ENCODE peak calls at places on chromosomes 13 and 19, in four cellular contexts. One of them, this sample, is unnamed.
A peak's percentile ranks its signal among the peaks of the same experiment; 100 is the strongest.

GRCh38 chr19:5250127-5250659 is 90.4 kb downstream of the PTPRS start:
- DNase-seq in Panc1: no peak
- DNase-seq in right lobe of liver: no peak
- DNase-seq in astrocyte: no peak
- DNase-seq in this sample: no peak

GRCh38 chr13:91126806-91127205 is 220.7 kb upstream of the MIR17HG start:
- DNase-seq in Panc1: no peak
- DNase-seq in right lobe of liver: no peak
- DNase-seq in astrocyte: peak; percentile 36
- DNase-seq in this sample: no peak

GRCh38 chr13:52010890-52011689 is at the start of gene ATP7B:
- DNase-seq in Panc1: no peak
- DNase-seq in right lobe of liver: peak; percentile 65
- DNase-seq in astrocyte: no peak
- DNase-seq in this sample: no peak

GRCh38 chr13:78981913-78982312 is 323.0 kb upstream of the OBI1 start:
- DNase-seq in Panc1: no peak
- DNase-seq in right lobe of liver: no peak
- DNase-seq in astrocyte: no peak
- DNase-seq in this sample: no peak

GRCh38 chr13:36915891-36916640 is 4.0 kb downstream of the SMAD9 start:
- DNase-seq in Panc1: no peak
- DNase-seq in right lobe of liver: no peak
- DNase-seq in astrocyte: no peak
- DNase-seq in this sample: no peak

GRCh38 chr13:107576430-107576829 is 638.9 kb downstream of the LIG4 start:
- DNase-seq in Panc1: no peak
- DNase-seq in right lobe of liver: no peak
- DNase-seq in astrocyte: no peak
- DNase-seq in this sample: no peak

GRCh38 chr19:49272204-49272603 is 52.8 kb downstream of the SLC6A16 start:
- DNase-seq in Panc1: no peak
- DNase-seq in right lobe of liver: no peak
- DNase-seq in astrocyte: peak; percentile 74
- DNase-seq in this sample: no peak

GRCh38 chr13:101527130-101527529 is 74.7 kb downstream of the ITGBL1 start:
- DNase-seq in Panc1: no peak
- DNase-seq in right lobe of liver: no peak
- DNase-seq in astrocyte: no peak
- DNase-seq in this sample: no peak

GRCh38 chr13:101144808-101145419 is 271.4 kb downstream of the NALCN start:
- DNase-seq in Panc1: no peak
- DNase-seq in right lobe of liver: no peak
- DNase-seq in astrocyte: peak; percentile 34
- DNase-seq in this sample: no peak

GRCh38 chr13:30172593-30173300 is 134.6 kb downstream of the KATNAL1 start:
- DNase-seq in Panc1: no peak
- DNase-seq in right lobe of liver: no peak
- DNase-seq in astrocyte: no peak
- DNase-seq in this sample: no peak

GRCh38 chr19:42508892-42509444 is 19.3 kb downstream of the CEACAM1 start:
- DNase-seq in Panc1: no peak
- DNase-seq in right lobe of liver: no peak
- DNase-seq in astrocyte: no peak
- DNase-seq in this sample: no peak

GRCh38 chr13:94712287-94712811 is at the start of gene SOX21:
- DNase-seq in Panc1: no peak
- DNase-seq in right lobe of liver: no peak
- DNase-seq in astrocyte: no peak
- DNase-seq in this sample: no peak
- H3K27me3 ChIP-seq in Panc1: peaks cover 2% of the 10 kb centered on the region
- H3K27me3 ChIP-seq in right lobe of liver: peaks cover 10% of the 10 kb centered on the region
- H3K27me3 ChIP-seq in astrocyte: peaks cover 60% of the 10 kb centered on the region
- H3K27me3 ChIP-seq in this sample: peaks cover 90% of the 10 kb centered on the region

GRCh38 chr19:13042443-13043130 is 47.3 kb downstream of the NFIX start:
- DNase-seq in Panc1: no peak
- DNase-seq in right lobe of liver: no peak
- DNase-seq in astrocyte: no peak
- DNase-seq in this sample: no peak

GRCh38 chr19:13045812-13046211 is 50.5 kb downstream of the NFIX start:
- DNase-seq in Panc1: no peak
- DNase-seq in right lobe of liver: no peak
- DNase-seq in astrocyte: no peak
- DNase-seq in this sample: no peak

GRCh38 chr19:13044160-13044853 is 49.0 kb downstream of the NFIX start:
- DNase-seq in Panc1: no peak
- DNase-seq in right lobe of liver: no peak
- DNase-seq in astrocyte: peak; percentile 89
- DNase-seq in this sample: no peak

GRCh38 chr19:13040916-13041292 is 45.6 kb downstream of the NFIX start:
- DNase-seq in Panc1: no peak
- DNase-seq in right lobe of liver: no peak
- DNase-seq in astrocyte: no peak
- DNase-seq in this sample: no peak

GRCh38 chr19:13043285-13043684 is 48.0 kb downstream of the NFIX start:
- DNase-seq in Panc1: no peak
- DNase-seq in right lobe of liver: no peak
- DNase-seq in astrocyte: no peak
- DNase-seq in this sample: no peak
- H3K27me3 ChIP-seq in Panc1: no peaks in the 10 kb centered on the region
- H3K27me3 ChIP-seq in right lobe of liver: no peaks in the 10 kb centered on the region
- H3K27me3 ChIP-seq in astrocyte: no peaks in the 10 kb centered on the region
- H3K27me3 ChIP-seq in this sample: no peaks in the 10 kb centered on the region

DNA sequence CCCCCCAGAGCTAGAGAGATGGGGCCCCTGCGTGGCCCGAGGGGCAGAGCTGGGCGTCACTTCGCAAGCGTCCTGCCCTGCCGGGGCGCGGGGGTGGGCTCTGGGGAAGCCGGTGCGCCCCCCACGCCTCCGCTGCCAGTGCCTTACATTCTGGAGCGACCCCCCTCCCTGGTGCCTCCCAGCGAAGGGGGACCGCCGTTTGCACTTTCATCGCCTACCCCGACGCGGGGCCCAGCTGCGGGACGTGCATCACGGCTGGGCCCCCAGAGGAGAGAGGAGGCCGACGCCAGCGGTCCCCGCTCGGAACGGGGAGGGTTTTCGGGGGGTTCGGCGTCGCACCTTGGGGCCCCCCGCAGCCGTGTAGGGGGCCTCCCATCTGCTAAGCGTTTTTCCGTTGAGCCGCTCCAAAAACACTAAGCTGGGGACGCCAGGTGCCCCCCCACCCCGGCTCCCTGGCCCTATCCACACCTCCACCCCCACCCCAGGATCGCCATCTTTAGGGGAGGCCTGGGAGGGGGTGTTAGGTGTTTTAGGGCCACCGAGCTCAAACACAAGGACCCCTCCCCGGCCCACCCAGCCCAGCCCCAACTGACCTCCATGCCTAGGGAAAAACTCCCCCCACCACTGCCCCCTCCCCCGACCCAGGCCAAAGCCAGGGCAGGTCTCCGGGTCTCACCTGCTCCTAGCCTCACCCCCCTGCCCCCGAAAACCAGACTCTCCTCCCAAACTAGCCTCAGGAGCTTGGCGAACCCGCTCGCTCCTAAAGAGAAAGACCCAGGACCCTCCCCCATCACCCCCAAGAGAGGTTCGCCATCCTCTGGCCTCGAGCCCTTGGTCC is 16.1 kb downstream of the SMIM24 start:
- DNase-seq in Panc1: no peak
- DNase-seq in right lobe of liver: no peak
- DNase-seq in astrocyte: no peak
- DNase-seq in this sample: no peak
- H3K27me3 ChIP-seq in Panc1: no peaks in the 10 kb centered on the region
- H3K27me3 ChIP-seq in right lobe of liver: no peaks in the 10 kb centered on the region
- H3K27me3 ChIP-seq in astrocyte: no peaks in the 10 kb centered on the region
- H3K27me3 ChIP-seq in this sample: no peaks in the 10 kb centered on the region

GRCh38 chr19:50663280-50663790 is 14.1 kb downstream of the C19orf81 start:
- DNase-seq in Panc1: no peak
- DNase-seq in right lobe of liver: no peak
- DNase-seq in astrocyte: no peak
- DNase-seq in this sample: no peak

GRCh38 chr19:50661675-50662441 is 12.6 kb downstream of the C19orf81 start:
- DNase-seq in Panc1: no peak
- DNase-seq in right lobe of liver: no peak
- DNase-seq in astrocyte: no peak
- DNase-seq in this sample: no peak

GRCh38 chr19:50661087-50661486 is 11.8 kb downstream of the C19orf81 start:
- DNase-seq in Panc1: no peak
- DNase-seq in right lobe of liver: no peak
- DNase-seq in astrocyte: no peak
- DNase-seq in this sample: no peak

GRCh38 chr19:50664204-50664603 is 15.0 kb downstream of the C19orf81 start:
- DNase-seq in Panc1: no peak
- DNase-seq in right lobe of liver: no peak
- DNase-seq in astrocyte: no peak
- DNase-seq in this sample: no peak

GRCh38 chr19:50662442-50663279 is 13.4 kb downstream of the C19orf81 start:
- DNase-seq in Panc1: no peak
- DNase-seq in right lobe of liver: no peak
- DNase-seq in astrocyte: no peak
- DNase-seq in this sample: no peak
- H3K27me3 ChIP-seq in Panc1: no peaks in the 10 kb centered on the region
- H3K27me3 ChIP-seq in right lobe of liver: peaks cover 7% of the 10 kb centered on the region
- H3K27me3 ChIP-seq in astrocyte: peaks cover 7% of the 10 kb centered on the region
- H3K27me3 ChIP-seq in this sample: peaks cover 62% of the 10 kb centered on the region

DNA sequence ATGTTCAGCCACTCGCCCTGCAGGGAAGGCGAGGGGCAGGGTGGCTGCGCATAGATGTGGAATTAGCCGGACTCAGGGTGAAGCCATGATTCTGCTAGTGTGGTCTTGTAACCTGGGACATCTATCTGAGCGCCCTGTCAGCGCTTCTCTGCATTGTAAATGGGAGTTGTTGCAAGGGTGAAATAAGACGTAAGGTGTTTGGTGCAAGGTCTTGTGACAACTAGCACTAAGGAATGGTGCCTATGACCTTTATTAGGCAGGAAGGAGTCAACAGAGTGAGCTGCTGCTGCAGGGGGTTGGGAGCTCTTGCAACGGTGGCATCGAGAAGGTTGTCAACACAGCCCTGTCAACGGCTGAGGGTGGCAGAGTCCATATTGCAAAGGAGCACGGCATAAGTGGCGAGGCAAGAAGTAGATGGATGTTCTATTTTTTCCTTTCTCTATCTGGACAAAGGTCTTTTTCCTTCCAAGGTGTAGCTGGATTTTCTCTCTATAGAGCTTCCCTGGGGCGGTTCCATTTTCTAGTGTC is 49.3 kb downstream of the IRS2 start:
- DNase-seq in Panc1: no peak
- DNase-seq in right lobe of liver: no peak
- DNase-seq in astrocyte: no peak
- DNase-seq in this sample: no peak
- H3K27me3 ChIP-seq in Panc1: no peaks in the 10 kb centered on the region
- H3K27me3 ChIP-seq in right lobe of liver: no peaks in the 10 kb centered on the region
- H3K27me3 ChIP-seq in astrocyte: no peaks in the 10 kb centered on the region
- H3K27me3 ChIP-seq in this sample: no peaks in the 10 kb centered on the region

DNA sequence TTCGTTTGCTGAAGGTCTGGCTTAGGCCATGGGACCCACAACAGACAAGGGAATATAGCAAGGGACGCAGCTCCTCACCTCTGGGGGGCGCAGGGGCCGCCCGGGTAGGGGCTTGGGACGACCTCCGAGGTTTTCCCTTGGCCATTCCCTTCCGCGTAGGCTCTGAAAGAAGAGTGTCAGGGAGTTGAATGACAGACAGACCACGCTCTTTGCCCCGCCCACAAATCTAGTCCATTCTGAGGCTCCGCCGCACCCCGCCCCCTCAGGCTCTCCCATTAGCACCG is 11.4 kb upstream of the ZNF414 start:
- DNase-seq in Panc1: no peak
- DNase-seq in right lobe of liver: no peak
- DNase-seq in astrocyte: no peak
- DNase-seq in this sample: no peak
- H3K27me3 ChIP-seq in Panc1: no peaks in the 10 kb centered on the region
- H3K27me3 ChIP-seq in right lobe of liver: no peaks in the 10 kb centered on the region
- H3K27me3 ChIP-seq in astrocyte: no peaks in the 10 kb centered on the region
- H3K27me3 ChIP-seq in this sample: no peaks in the 10 kb centered on the region

DNA sequence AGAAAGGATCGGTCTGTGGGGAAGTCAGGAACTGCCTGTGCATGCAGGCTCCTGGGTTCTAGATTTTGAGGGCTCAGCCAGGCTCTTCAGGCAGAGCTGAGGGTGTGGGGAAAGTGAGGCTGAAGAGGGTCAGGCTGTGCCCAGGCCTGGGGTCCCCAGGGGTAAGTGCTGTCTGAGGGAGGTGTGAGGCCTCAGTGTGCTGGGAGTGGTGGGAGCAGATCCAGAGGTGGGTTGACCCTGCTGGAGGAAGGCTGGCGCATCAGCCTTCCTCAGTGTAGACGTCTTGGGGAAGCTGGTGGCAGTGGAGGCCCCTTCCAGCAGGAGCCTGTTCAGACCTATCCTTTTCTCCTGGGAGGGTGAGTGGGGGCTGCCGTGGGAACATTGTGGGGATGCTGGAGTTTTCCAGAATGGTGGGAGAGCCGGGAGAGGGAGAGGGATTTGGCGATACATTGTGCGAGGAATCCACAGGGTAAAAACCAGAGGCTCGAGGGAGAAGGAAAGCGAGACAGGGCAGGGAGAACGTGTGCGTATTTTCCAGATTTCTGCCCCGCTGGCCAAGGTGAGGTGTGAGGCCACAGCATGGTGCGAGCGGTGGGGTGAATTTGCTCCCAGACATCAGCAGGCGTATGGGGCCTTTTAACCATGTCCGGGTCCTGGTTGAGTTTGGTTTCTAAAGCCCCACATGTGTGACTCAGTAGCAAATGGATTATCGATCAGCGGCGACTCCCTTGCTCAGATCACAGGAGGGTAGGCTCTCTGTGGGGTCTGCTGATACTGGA is 237.7 kb downstream of the TEX29 start:
- DNase-seq in Panc1: no peak
- DNase-seq in right lobe of liver: no peak
- DNase-seq in astrocyte: no peak
- DNase-seq in this sample: no peak
- H3K27me3 ChIP-seq in Panc1: no peaks in the 10 kb centered on the region
- H3K27me3 ChIP-seq in right lobe of liver: no peaks in the 10 kb centered on the region
- H3K27me3 ChIP-seq in astrocyte: no peaks in the 10 kb centered on the region
- H3K27me3 ChIP-seq in this sample: peaks cover 22% of the 10 kb centered on the region

GRCh38 chr19:638901-639250 is 803 bp upstream of the FGF22 start:
- DNase-seq in Panc1: no peak
- DNase-seq in right lobe of liver: no peak
- DNase-seq in astrocyte: no peak
- DNase-seq in this sample: no peak
- H3K27me3 ChIP-seq in Panc1: no peaks in the 10 kb centered on the region
- H3K27me3 ChIP-seq in right lobe of liver: no peaks in the 10 kb centered on the region
- H3K27me3 ChIP-seq in astrocyte: no peaks in the 10 kb centered on the region
- H3K27me3 ChIP-seq in this sample: no peaks in the 10 kb centered on the region